ENCODE peak calls at places on chromosome X, in seven cellular contexts. I is HEK293T, V is HCT116, R is GM12878, O is WTC11, T is HepG2, C is K562. B is an unnamed sample.
A peak's percentile ranks its signal among the peaks of the same experiment; 100 is the strongest.

GRCh38 chrX:117839544-117839943 is 277.1 kb downstream of the KLHL13 start:
- DNase-seq in V (no peak), R (no peak), T (no peak), C (peak; percentile 13), I (peak; percentile 31), O (no peak), B (no peak)

GRCh38 chrX:109487640-109488039 is 5.8 kb upstream of the GUCY2F start:
- DNase-seq in R (no peak), V (no peak), C (no peak), O (no peak), I (no peak), T (no peak), B (no peak)

GRCh38 chrX:29215251-29215650 is 628.0 kb downstream of the IL1RAPL1 start:
- DNase-seq in R (no peak), O (no peak), C (no peak), T (no peak), V (no peak), I (no peak), B (no peak)

GRCh38 chrX:2478546-2479419 is 22.0 kb downstream of the DHRSX start:
- DNase-seq in O (no peak), I (no peak), V (peak; percentile 92), T (no peak), R (no peak), C (no peak), B (no peak)

GRCh38 chrX:71666240-71667223 is 814 bp upstream of the LOC101059915 start:
- DNase-seq in T (no peak), O (no peak), R (no peak), C (peak; percentile 55), I (no peak), V (no peak), B (no peak)

GRCh38 chrX:40922307-40922706 is 162.9 kb upstream of the USP9X start:
- DNase-seq in I (no peak), C (peak; percentile 31), O (peak; percentile 13), T (peak; percentile 45), V (peak; percentile 56), R (no peak), B (no peak)

GRCh38 chrX:13092455-13092941 is 48.1 kb upstream of the FAM9C start:
- DNase-seq in R (peak; percentile 95), T (no peak), V (no peak), I (no peak), O (no peak), C (no peak), B (no peak)

GRCh38 chrX:118522230-118522926 is 26.8 kb downstream of the DOCK11 start:
- DNase-seq in C (no peak), V (no peak), R (no peak), T (no peak), O (no peak), I (no peak), B (no peak)

GRCh38 chrX:40166582-40166981 is 68.8 kb upstream of the BCOR start:
- DNase-seq in I (no peak), R (no peak), V (no peak), O (no peak), C (no peak), T (no peak), B (no peak)

GRCh38 chrX:45623266-45623665 is 422.6 kb upstream of the DIPK2B start:
- DNase-seq in R (no peak), T (no peak), I (no peak), C (no peak), V (no peak), O (no peak), B (no peak)

GRCh38 chrX:70013483-70014222 is 36.1 kb downstream of the AWAT2 start:
- DNase-seq in R (no peak), C (no peak), I (no peak), V (no peak), T (no peak), O (no peak), B (no peak)

GRCh38 chrX:153434801-153435200 is 11.1 kb downstream of the TREX2 start:
- DNase-seq in T (no peak), O (no peak), R (no peak), V (no peak), I (no peak), C (no peak), B (no peak)

GRCh38 chrX:1170243-1170642 is 42.2 kb downstream of the CRLF2 start:
- DNase-seq in I (no peak), O (peak; percentile 26), C (no peak), R (no peak), T (no peak), V (no peak), B (no peak)

GRCh38 chrX:151734446-151734845 is at the start of gene CNGA2:
- DNase-seq in T (no peak), I (no peak), O (no peak), R (no peak), V (no peak), C (no peak), B (no peak)

GRCh38 chrX:63855896-63856295 is 70.9 kb upstream of the ARHGEF9 start:
- DNase-seq in I (no peak), T (no peak), V (no peak), R (no peak), C (no peak), O (no peak), B (no peak)

GRCh38 chrX:118975831-118976598 is 1.6 kb downstream of the LONRF3 start:
- DNase-seq in I (peak; percentile 62), V (no peak), R (no peak), T (peak; percentile 69), C (peak; percentile 65), O (peak; percentile 24), B (no peak)

GRCh38 chrX:145549476-145549875 is 268.2 kb upstream of the SLITRK2 start:
- DNase-seq in V (no peak), O (no peak), T (no peak), I (no peak), C (no peak), R (no peak), B (no peak)

GRCh38 chrX:103585421-103586313 is at the start of gene TCEAL4:
- DNase-seq in I (peak; percentile 76), O (peak; percentile 49), T (no peak), V (no peak), R (no peak), C (no peak), B (peak; percentile 52)

GRCh38 chrX:39513836-39514235 is 583.9 kb downstream of the BCOR start:
- DNase-seq in I (no peak), R (no peak), V (no peak), O (no peak), C (no peak), T (no peak), B (no peak)

GRCh38 chrX:30580641-30581040 is 3.1 kb upstream of the TASL start:
- DNase-seq in I (no peak), V (no peak), T (no peak), R (no peak), O (no peak), C (no peak), B (no peak)

GRCh38 chrX:140337263-140337662 is 167.6 kb downstream of the SOX3 start:
- DNase-seq in I (no peak), C (no peak), V (no peak), O (no peak), R (no peak), T (no peak), B (no peak)

GRCh38 chrX:148517191-148517590 is 16.8 kb downstream of the AFF2 start:
- DNase-seq in T (no peak), I (no peak), V (no peak), R (no peak), O (no peak), C (no peak), B (no peak)

GRCh38 chrX:10197597-10198210 is 40.9 kb downstream of the CLCN4 start:
- DNase-seq in R (no peak), O (no peak), C (no peak), T (no peak), I (no peak), V (no peak), B (no peak)

GRCh38 chrX:142854970-142855369 is 170.8 kb upstream of the SPANXN4 start:
- DNase-seq in O (no peak), I (no peak), T (no peak), V (no peak), R (no peak), C (no peak), B (no peak)

GRCh38 chrX:49251325-49251724 is 13.2 kb downstream of the FOXP3 start:
- DNase-seq in R (no peak), V (no peak), O (no peak), C (no peak), T (no peak), I (no peak), B (no peak)

GRCh38 chrX:12771445-12772069 is 19.7 kb upstream of the PRPS2 start:
- DNase-seq in O (peak; percentile 66), V (peak; percentile 44), T (no peak), C (peak; percentile 65), R (peak; percentile 20), I (peak; percentile 77), B (peak; percentile 66)

GRCh38 chrX:104335765-104336164 is 81.0 kb upstream of the ESX1 start:
- DNase-seq in C (no peak), T (no peak), V (no peak), I (no peak), R (no peak), O (no peak), B (no peak)

DNA sequence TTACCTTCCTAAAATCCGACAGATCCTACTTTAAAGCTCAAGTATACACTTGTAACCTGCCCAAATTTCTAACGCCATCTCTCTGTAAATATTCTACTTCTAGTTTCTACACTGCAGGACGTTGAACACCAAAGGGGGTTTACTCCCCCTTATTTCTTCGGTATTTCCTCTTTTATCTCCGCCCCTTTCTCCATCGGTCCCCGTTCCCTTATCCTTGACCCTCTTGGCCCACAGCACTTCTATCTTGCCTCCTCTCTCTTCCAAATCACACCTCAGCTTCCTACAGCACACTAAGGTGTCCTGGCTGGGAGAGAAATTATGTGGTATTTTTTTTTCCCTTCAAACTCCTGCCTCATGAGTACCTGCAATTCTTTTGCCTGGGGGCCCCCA is 728 bp downstream of the ZMAT1 start:
- DNase-seq in O (no peak), R (no peak), T (no peak), V (no peak), C (no peak), I (no peak), B (no peak)
- TF ChIP-seq SP1 in O (no peak), R (no peak), T (no peak), V (no peak), C (no peak), I (no peak), B (no peak)

DNA sequence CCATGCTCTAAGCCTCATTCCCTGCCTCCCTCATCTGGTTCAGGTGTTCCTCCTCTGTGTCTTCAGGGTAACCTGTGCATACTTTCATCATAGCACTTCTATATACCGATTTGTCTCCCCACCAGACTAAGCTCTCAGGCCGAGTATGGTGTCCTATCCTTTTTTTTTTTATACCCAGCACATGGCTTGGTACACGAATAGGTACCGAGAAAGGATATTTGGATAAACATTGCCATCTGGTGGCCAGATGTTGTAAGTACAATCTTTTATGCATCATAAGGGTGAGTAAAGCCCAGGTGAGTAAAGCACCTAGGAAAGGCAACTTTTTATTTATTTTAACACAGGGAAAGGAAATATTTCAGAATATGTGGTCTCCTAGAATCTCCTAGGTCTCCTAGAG is 68.4 kb downstream of the MID2 start:
- DNase-seq in R (peak; percentile 20), I (peak; percentile 74), C (peak; percentile 41), O (no peak), T (peak; percentile 47), V (peak; percentile 51), B (peak; percentile 39)
- TF ChIP-seq SP1 in R (no peak), I (no peak), C (no peak), O (no peak), T (no peak), V (no peak), B (no peak)

GRCh38 chrX:123171781-123172180 is 12.3 kb upstream of the GRIA3 start:
- DNase-seq in C (no peak), V (no peak), R (no peak), I (no peak), T (no peak), O (no peak), B (no peak)
- TF ChIP-seq SP1 in C (no peak), V (no peak), R (no peak), I (no peak), T (no peak), O (no peak), B (no peak)

GRCh38 chrX:73683236-73683859 is 120.4 kb downstream of the CHIC1 start:
- DNase-seq in T (no peak), C (no peak), I (no peak), V (no peak), R (no peak), O (no peak), B (no peak)
- TF ChIP-seq SP1 in T (no peak), C (no peak), I (no peak), V (no peak), R (no peak), O (no peak), B (no peak)

B was measured in H1.